ENCODE peak calls at places on chromosomes 3 and 15, in six cellular contexts. One of them, this sample, is unnamed.

GRCh38 chr3:57961828-57962447 is 46.3 kb upstream of the FLNB start:
- DNase-seq in H1: no peak
- DNase-seq in trophoblast cell: no peak
- DNase-seq in mesenchymal stem cell: peak
- DNase-seq in IMR-90: peak
- DNase-seq in neuronal stem cell: no peak
- DNase-seq in this sample: peak

GRCh38 chr3:16060945-16061344 is 113.5 kb upstream of the GALNT15 start:
- DNase-seq in mesenchymal stem cell: peak
- DNase-seq in IMR-90: peak
- DNase-seq in trophoblast cell: no peak
- DNase-seq in neuronal stem cell: no peak
- DNase-seq in H1: no peak
- DNase-seq in this sample: peak

GRCh38 chr3:165040186-165040585 is 38.1 kb downstream of the SI start:
- DNase-seq in trophoblast cell: no peak
- DNase-seq in neuronal stem cell: no peak
- DNase-seq in mesenchymal stem cell: no peak
- DNase-seq in H1: no peak
- DNase-seq in IMR-90: no peak
- DNase-seq in this sample: no peak

GRCh38 chr3:76405196-76405595 is 619.8 kb upstream of the ZNF717 start:
- DNase-seq in H1: no peak
- DNase-seq in IMR-90: peak
- DNase-seq in trophoblast cell: no peak
- DNase-seq in neuronal stem cell: no peak
- DNase-seq in mesenchymal stem cell: peak
- DNase-seq in this sample: no peak

GRCh38 chr3:149813367-149814281 is 609 bp downstream of the RNF13 start:
- DNase-seq in IMR-90: peak
- DNase-seq in trophoblast cell: peak
- DNase-seq in H1: no peak
- DNase-seq in mesenchymal stem cell: peak
- DNase-seq in neuronal stem cell: peak
- DNase-seq in this sample: peak

GRCh38 chr3:67461667-67462142 is 192.7 kb downstream of the SUCLG2 start:
- DNase-seq in IMR-90: peak
- DNase-seq in H1: no peak
- DNase-seq in mesenchymal stem cell: peak
- DNase-seq in trophoblast cell: no peak
- DNase-seq in neuronal stem cell: no peak
- DNase-seq in this sample: no peak

GRCh38 chr3:121943434-121943833 is 49.2 kb downstream of the SLC15A2 start:
- DNase-seq in neuronal stem cell: no peak
- DNase-seq in mesenchymal stem cell: no peak
- DNase-seq in H1: no peak
- DNase-seq in IMR-90: no peak
- DNase-seq in trophoblast cell: peak
- DNase-seq in this sample: no peak

GRCh38 chr15:33310481-33311311 is at the start of gene RYR3:
- DNase-seq in neuronal stem cell: peak
- DNase-seq in H1: no peak
- DNase-seq in trophoblast cell: no peak
- DNase-seq in IMR-90: no peak
- DNase-seq in mesenchymal stem cell: peak
- DNase-seq in this sample: peak

GRCh38 chr3:156939315-156939714 is 113.2 kb downstream of the LEKR1 start:
- DNase-seq in neuronal stem cell: no peak
- DNase-seq in mesenchymal stem cell: no peak
- DNase-seq in trophoblast cell: no peak
- DNase-seq in IMR-90: no peak
- DNase-seq in H1: no peak
- DNase-seq in this sample: no peak

GRCh38 chr15:32873292-32874114 is 155.7 kb downstream of the GREM1 start:
- DNase-seq in trophoblast cell: no peak
- DNase-seq in neuronal stem cell: no peak
- DNase-seq in IMR-90: peak
- DNase-seq in H1: no peak
- DNase-seq in mesenchymal stem cell: peak
- DNase-seq in this sample: peak

GRCh38 chr15:79978694-79979519 is 7.9 kb upstream of the BCL2A1 start:
- DNase-seq in trophoblast cell: peak
- DNase-seq in mesenchymal stem cell: peak
- DNase-seq in neuronal stem cell: no peak
- DNase-seq in H1: no peak
- DNase-seq in IMR-90: peak
- DNase-seq in this sample: no peak

GRCh38 chr3:127656906-127657305 is 15.8 kb upstream of the ABTB1 start:
- DNase-seq in IMR-90: no peak
- DNase-seq in neuronal stem cell: no peak
- DNase-seq in mesenchymal stem cell: no peak
- DNase-seq in trophoblast cell: no peak
- DNase-seq in H1: no peak
- DNase-seq in this sample: no peak

GRCh38 chr3:29286841-29287240 is 6.0 kb downstream of the RBMS3 start:
- DNase-seq in trophoblast cell: no peak
- DNase-seq in H1: no peak
- DNase-seq in neuronal stem cell: no peak
- DNase-seq in mesenchymal stem cell: no peak
- DNase-seq in IMR-90: peak
- DNase-seq in this sample: no peak

GRCh38 chr15:25659251-25659650 is 203.9 kb downstream of the ATP10A start:
- DNase-seq in H1: no peak
- DNase-seq in IMR-90: no peak
- DNase-seq in trophoblast cell: no peak
- DNase-seq in mesenchymal stem cell: no peak
- DNase-seq in neuronal stem cell: no peak
- DNase-seq in this sample: no peak

GRCh38 chr3:69051796-69052566 is at the start of gene TMF1:
- DNase-seq in mesenchymal stem cell: peak
- DNase-seq in trophoblast cell: peak
- DNase-seq in IMR-90: peak
- DNase-seq in neuronal stem cell: peak
- DNase-seq in H1: peak
- DNase-seq in this sample: peak
- H2BK120ac ChIP-seq in mesenchymal stem cell: no peak
- H2BK120ac ChIP-seq in trophoblast cell: peak
- H2BK120ac ChIP-seq in IMR-90: peak
- H2BK120ac ChIP-seq in neuronal stem cell: no peak
- H2BK120ac ChIP-seq in H1: no peak
- H2BK120ac ChIP-seq in this sample: no peak

DNA sequence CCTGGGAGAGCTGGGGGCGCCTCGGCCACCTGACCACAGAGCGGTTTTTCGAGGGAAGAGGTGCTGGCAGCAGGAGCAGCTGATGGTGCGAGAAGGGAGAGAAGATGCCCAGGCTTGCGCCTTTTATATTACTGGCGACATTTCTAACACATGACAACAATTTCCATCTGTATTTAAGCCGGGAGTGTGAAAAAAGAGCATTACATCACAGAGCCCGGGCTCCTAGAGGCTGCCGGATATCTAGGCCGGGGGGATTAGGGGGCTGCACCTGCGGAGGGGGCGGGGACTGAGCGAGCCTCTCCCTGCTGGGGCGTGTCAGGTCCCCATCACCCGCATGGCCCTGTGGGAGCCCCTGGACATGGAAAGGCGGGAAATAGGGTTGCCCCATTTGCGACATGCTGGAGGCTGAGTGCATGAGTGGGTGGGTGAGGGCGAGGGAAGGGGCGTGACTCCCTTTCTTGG is 440.7 kb downstream of the MAGI1 start:
- DNase-seq in H1: peak
- DNase-seq in mesenchymal stem cell: no peak
- DNase-seq in trophoblast cell: no peak
- DNase-seq in neuronal stem cell: peak
- DNase-seq in IMR-90: no peak
- DNase-seq in this sample: peak
- H3K4me3 ChIP-seq in H1: peak
- H3K4me3 ChIP-seq in mesenchymal stem cell: peak
- H3K4me3 ChIP-seq in trophoblast cell: no peak
- H3K4me3 ChIP-seq in neuronal stem cell: peak
- H3K4me3 ChIP-seq in IMR-90: no peak
- H3K4me3 ChIP-seq in this sample: no peak

GRCh38 chr3:82423485-82423884 is 662.0 kb upstream of the GBE1 start:
- DNase-seq in trophoblast cell: no peak
- DNase-seq in IMR-90: no peak
- DNase-seq in mesenchymal stem cell: no peak
- DNase-seq in H1: no peak
- DNase-seq in neuronal stem cell: no peak
- DNase-seq in this sample: peak
- H3K4ac ChIP-seq in trophoblast cell: no peak
- H3K4ac ChIP-seq in IMR-90: no peak
- H3K4ac ChIP-seq in mesenchymal stem cell: no peak
- H3K4ac ChIP-seq in H1: no peak
- H3K4ac ChIP-seq in neuronal stem cell: no peak
- H3K4ac ChIP-seq in this sample: no peak

GRCh38 chr3:152268501-152269422 is at the start of gene MBNL1:
- DNase-seq in H1: peak
- DNase-seq in IMR-90: peak
- DNase-seq in neuronal stem cell: peak
- DNase-seq in trophoblast cell: peak
- DNase-seq in mesenchymal stem cell: peak
- DNase-seq in this sample: peak
- H2BK120ac ChIP-seq in H1: no peak
- H2BK120ac ChIP-seq in IMR-90: peak
- H2BK120ac ChIP-seq in neuronal stem cell: peak
- H2BK120ac ChIP-seq in trophoblast cell: peak
- H2BK120ac ChIP-seq in mesenchymal stem cell: peak
- H2BK120ac ChIP-seq in this sample: no peak

GRCh38 chr3:171108066-171108465 is 81.5 kb upstream of the SLC2A2 start:
- DNase-seq in trophoblast cell: peak
- DNase-seq in neuronal stem cell: no peak
- DNase-seq in IMR-90: peak
- DNase-seq in H1: no peak
- DNase-seq in mesenchymal stem cell: no peak
- DNase-seq in this sample: no peak
- H3K4me3 ChIP-seq in trophoblast cell: no peak
- H3K4me3 ChIP-seq in neuronal stem cell: no peak
- H3K4me3 ChIP-seq in IMR-90: no peak
- H3K4me3 ChIP-seq in H1: no peak
- H3K4me3 ChIP-seq in mesenchymal stem cell: no peak
- H3K4me3 ChIP-seq in this sample: no peak

GRCh38 chr3:48715179-48715800 is 1.7 kb downstream of the IP6K2 start:
- DNase-seq in trophoblast cell: peak
- DNase-seq in H1: no peak
- DNase-seq in mesenchymal stem cell: peak
- DNase-seq in IMR-90: peak
- DNase-seq in neuronal stem cell: peak
- DNase-seq in this sample: peak

GRCh38 chr3:48716982-48717746 is at the start of gene IP6K2:
- DNase-seq in mesenchymal stem cell: peak
- DNase-seq in trophoblast cell: peak
- DNase-seq in neuronal stem cell: peak
- DNase-seq in H1: peak
- DNase-seq in IMR-90: peak
- DNase-seq in this sample: peak

GRCh38 chr3:48711727-48712126 is 5.3 kb downstream of the IP6K2 start:
- DNase-seq in trophoblast cell: no peak
- DNase-seq in H1: no peak
- DNase-seq in neuronal stem cell: no peak
- DNase-seq in IMR-90: no peak
- DNase-seq in mesenchymal stem cell: no peak
- DNase-seq in this sample: no peak

DNA sequence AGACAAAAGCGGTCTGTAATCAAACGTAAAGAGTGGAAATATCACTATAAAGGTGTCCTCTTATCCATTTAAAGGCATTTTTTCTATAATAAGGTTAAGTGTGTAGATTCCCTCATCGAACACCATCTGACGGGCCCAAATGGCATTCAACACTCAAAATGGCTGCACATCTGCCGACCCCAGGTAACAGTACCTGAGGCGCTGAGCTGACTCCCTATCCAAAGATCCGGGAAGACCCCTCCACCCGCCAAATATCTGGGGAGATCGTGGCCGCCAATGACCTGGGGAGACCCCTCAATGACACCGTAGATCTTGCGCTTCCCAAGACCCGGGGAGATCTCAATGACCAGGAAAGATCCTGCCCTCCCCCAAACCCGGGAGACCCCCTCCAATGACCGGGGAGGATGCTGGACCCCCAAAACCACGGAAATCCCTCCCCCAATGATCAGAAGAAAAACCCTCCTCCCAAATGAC is 476 bp downstream of the IP6K2 start:
- DNase-seq in neuronal stem cell: no peak
- DNase-seq in mesenchymal stem cell: peak
- DNase-seq in trophoblast cell: peak
- DNase-seq in H1: no peak
- DNase-seq in IMR-90: no peak
- DNase-seq in this sample: peak
- H3K4ac ChIP-seq in neuronal stem cell: peak
- H3K4ac ChIP-seq in mesenchymal stem cell: peak
- H3K4ac ChIP-seq in trophoblast cell: peak
- H3K4ac ChIP-seq in H1: peak
- H3K4ac ChIP-seq in IMR-90: peak
- H3K4ac ChIP-seq in this sample: peak

GRCh38 chr3:131502530-131503327 is at the start of gene MRPL3:
- DNase-seq in neuronal stem cell: peak
- DNase-seq in H1: peak
- DNase-seq in IMR-90: peak
- DNase-seq in trophoblast cell: peak
- DNase-seq in mesenchymal stem cell: peak
- DNase-seq in this sample: peak
- H2BK120ac ChIP-seq in neuronal stem cell: no peak
- H2BK120ac ChIP-seq in H1: peak
- H2BK120ac ChIP-seq in IMR-90: peak
- H2BK120ac ChIP-seq in trophoblast cell: peak
- H2BK120ac ChIP-seq in mesenchymal stem cell: no peak
- H2BK120ac ChIP-seq in this sample: no peak